ENCODE peak calls at places on chromosomes 6 and 20, in nine cellular contexts. G is activated T-cell treated with anti-CD3 and anti-CD28 coated beads for 1 hour; M is HCT116; X is stimulated activated CD4-positive, alpha-beta T cell treated with anti-CD3 and anti-CD28 coated beads, Interleukin-1b, Interleukin-23, amount 100 ng/mL, for 1 hour; L is NCI-H146; D is endothelial cell; V is cardiac septum; Q is AG04450; B is tibial nerve. O is an unnamed sample.

GRCh38 chr20:34560614-34561013 is 2.1 kb downstream of the MAP1LC3A start:
- DNase-seq in G (no peak), M (no peak), X (no peak), L (no peak), D (no peak), V (no peak), Q (no peak), B (no peak), O (no peak)

GRCh38 chr6:119865466-119866350 is 516.1 kb upstream of the MAN1A1 start:
- DNase-seq in G (no peak), M (no peak), X (no peak), L (no peak), D (no peak), V (no peak), Q (no peak), B (no peak), O (no peak)

GRCh38 chr20:61442075-61442670 is 190.1 kb downstream of the CDH4 start:
- DNase-seq in G (no peak), M (no peak), X (no peak), L (no peak), D (no peak), V (no peak), Q (no peak), B (no peak), O (no peak)

GRCh38 chr20:62929051-62929538 is 2.8 kb upstream of the DIDO1 start:
- DNase-seq in G (peak), M (no peak), X (no peak), L (no peak), D (peak), V (peak), Q (no peak), B (peak), O (peak)

GRCh38 chr6:167797079-167797870 is 29.4 kb upstream of the AFDN start:
- DNase-seq in G (no peak), M (no peak), X (no peak), L (peak), D (no peak), V (no peak), Q (no peak), B (no peak), O (no peak)

GRCh38 chr6:73695619-73696421 is at the start of gene CD109:
- DNase-seq in G (peak), M (peak), X (peak), L (peak), D (peak), V (peak), Q (peak), B (peak), O (peak)

GRCh38 chr6:20237677-20238460 is 25.6 kb upstream of the MBOAT1 start:
- DNase-seq in G (no peak), M (no peak), X (no peak), L (no peak), D (no peak), V (no peak), Q (no peak), B (no peak), O (no peak)

GRCh38 chr6:29981211-29981812 is 39.0 kb downstream of the HLA-A start:
- DNase-seq in G (no peak), M (no peak), X (no peak), L (no peak), D (no peak), V (no peak), Q (no peak), B (no peak), O (no peak)

GRCh38 chr6:26273673-26274595 is 91.1 kb upstream of the BTN3A2 start:
- DNase-seq in G (no peak), M (no peak), X (no peak), L (peak), D (no peak), V (no peak), Q (no peak), B (no peak), O (no peak)

GRCh38 chr20:49989234-49990065 is 6.7 kb downstream of the SNAI1 start:
- DNase-seq in G (no peak), M (no peak), X (no peak), L (no peak), D (peak), V (peak), Q (peak), B (peak), O (no peak)

GRCh38 chr6:47238456-47238995 is 71.2 kb downstream of the TNFRSF21 start:
- DNase-seq in G (no peak), M (no peak), X (no peak), L (no peak), D (no peak), V (no peak), Q (no peak), B (no peak), O (no peak)

GRCh38 chr20:38338849-38339520 is 7.3 kb upstream of the LBP start:
- DNase-seq in G (no peak), M (no peak), X (no peak), L (peak), D (peak), V (no peak), Q (no peak), B (peak), O (peak)

GRCh38 chr6:95670011-95670463 is 92.7 kb downstream of the MANEA start:
- DNase-seq in G (no peak), M (no peak), X (no peak), L (no peak), D (no peak), V (no peak), Q (no peak), B (no peak), O (no peak)

GRCh38 chr6:52388790-52389189 is 26.8 kb downstream of the PAQR8 start:
- DNase-seq in G (no peak), M (no peak), X (no peak), L (no peak), D (no peak), V (no peak), Q (no peak), B (no peak), O (no peak)